ENCODE peak calls at places on chromosomes 1 and 21, in four cellular contexts. One of them, this sample, is unnamed. For H3K4me1, the result is how much of the 10 kb centered on the place peaks cover.

GRCh38 chr1:52556641-52557360 is 3.9 kb upstream of the TUT4 start:
- DNase-seq in GM23338: no peak
- DNase-seq in hepatocyte: no peak
- DNase-seq in GM23248: no peak
- DNase-seq in this sample: no peak

GRCh38 chr1:36300526-36300925 is 5.6 kb upstream of the SH3D21 start:
- DNase-seq in GM23338: no peak
- DNase-seq in hepatocyte: no peak
- DNase-seq in GM23248: peak
- DNase-seq in this sample: peak

GRCh38 chr1:168079761-168080160 is 57.0 kb downstream of the GPR161 start:
- DNase-seq in GM23338: no peak
- DNase-seq in hepatocyte: no peak
- DNase-seq in GM23248: peak
- DNase-seq in this sample: peak

GRCh38 chr1:41379741-41380130 is 18.5 kb downstream of the FOXO6 start:
- DNase-seq in GM23338: no peak
- DNase-seq in hepatocyte: no peak
- DNase-seq in GM23248: no peak
- DNase-seq in this sample: no peak

GRCh38 chr1:154265586-154265985 is 6.8 kb upstream of the HAX1 start:
- DNase-seq in GM23338: no peak
- DNase-seq in hepatocyte: no peak
- DNase-seq in GM23248: no peak
- DNase-seq in this sample: no peak

GRCh38 chr1:43442756-43443155 is 11.0 kb downstream of the HYI start:
- DNase-seq in GM23338: no peak
- DNase-seq in hepatocyte: no peak
- DNase-seq in GM23248: no peak
- DNase-seq in this sample: no peak

GRCh38 chr1:84402501-84402900 is 4.2 kb downstream of the DNASE2B start:
- DNase-seq in GM23338: no peak
- DNase-seq in hepatocyte: no peak
- DNase-seq in GM23248: no peak
- DNase-seq in this sample: no peak

GRCh38 chr1:117586747-117587478 is 18.9 kb upstream of the TENT5C start:
- DNase-seq in GM23338: no peak
- DNase-seq in hepatocyte: no peak
- DNase-seq in GM23248: no peak
- DNase-seq in this sample: no peak

GRCh38 chr1:187433598-187433997 is 604.8 kb downstream of the PLA2G4A start:
- DNase-seq in GM23338: no peak
- DNase-seq in hepatocyte: no peak
- DNase-seq in GM23248: peak
- DNase-seq in this sample: no peak

GRCh38 chr1:199041173-199041914 is 402.5 kb downstream of the PTPRC start:
- DNase-seq in GM23338: no peak
- DNase-seq in hepatocyte: no peak
- DNase-seq in GM23248: no peak
- DNase-seq in this sample: no peak

DNA sequence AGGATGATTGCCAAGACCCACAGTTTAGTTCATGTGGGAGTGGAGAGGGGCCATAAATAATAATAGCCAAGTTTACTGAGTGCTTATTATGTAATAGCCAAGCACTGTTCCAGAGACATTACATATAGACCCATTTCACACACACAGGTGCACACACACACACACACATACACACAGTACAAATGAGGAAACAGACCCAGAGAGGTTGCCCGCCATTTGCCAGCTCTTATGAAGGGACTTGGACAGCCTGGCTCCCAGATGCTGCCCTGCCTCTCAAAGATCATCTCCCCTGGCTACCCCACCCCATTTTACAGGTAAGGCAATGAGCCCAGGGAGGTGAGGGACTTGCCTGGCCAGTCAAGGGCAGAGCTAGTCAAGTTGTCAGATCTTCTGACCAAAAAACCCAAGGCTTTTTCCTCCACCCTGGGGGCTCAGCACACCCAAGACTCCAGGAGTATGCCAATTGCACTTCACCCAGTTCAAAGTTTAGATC is 18.1 kb upstream of the BCAR3 start:
- DNase-seq in GM23338: no peak
- DNase-seq in hepatocyte: no peak
- DNase-seq in GM23248: no peak
- DNase-seq in this sample: no peak
- H3K4me1 ChIP-seq in GM23338: under half
- H3K4me1 ChIP-seq in hepatocyte: under half
- H3K4me1 ChIP-seq in GM23248: under half
- H3K4me1 ChIP-seq in this sample: half or more

GRCh38 chr1:226095286-226095685 is 32.8 kb downstream of the H3-3A start:
- DNase-seq in GM23338: no peak
- DNase-seq in hepatocyte: no peak
- DNase-seq in GM23248: no peak
- DNase-seq in this sample: no peak

GRCh38 chr1:226098870-226099832 is 36.6 kb downstream of the H3-3A start:
- DNase-seq in GM23338: no peak
- DNase-seq in hepatocyte: no peak
- DNase-seq in GM23248: peak
- DNase-seq in this sample: no peak

GRCh38 chr1:226097866-226098625 is 35.5 kb downstream of the H3-3A start:
- DNase-seq in GM23338: no peak
- DNase-seq in hepatocyte: no peak
- DNase-seq in GM23248: peak
- DNase-seq in this sample: peak

GRCh38 chr1:226104671-226105121 is 42.2 kb downstream of the H3-3A start:
- DNase-seq in GM23338: no peak
- DNase-seq in hepatocyte: no peak
- DNase-seq in GM23248: peak
- DNase-seq in this sample: peak

GRCh38 chr1:226100436-226101347 is 38.2 kb downstream of the H3-3A start:
- DNase-seq in GM23338: peak
- DNase-seq in hepatocyte: peak
- DNase-seq in GM23248: peak
- DNase-seq in this sample: peak
- H3K4me3 ChIP-seq in GM23338: peak
- H3K4me3 ChIP-seq in hepatocyte: peak
- H3K4me3 ChIP-seq in GM23248: peak
- H3K4me3 ChIP-seq in this sample: peak

DNA sequence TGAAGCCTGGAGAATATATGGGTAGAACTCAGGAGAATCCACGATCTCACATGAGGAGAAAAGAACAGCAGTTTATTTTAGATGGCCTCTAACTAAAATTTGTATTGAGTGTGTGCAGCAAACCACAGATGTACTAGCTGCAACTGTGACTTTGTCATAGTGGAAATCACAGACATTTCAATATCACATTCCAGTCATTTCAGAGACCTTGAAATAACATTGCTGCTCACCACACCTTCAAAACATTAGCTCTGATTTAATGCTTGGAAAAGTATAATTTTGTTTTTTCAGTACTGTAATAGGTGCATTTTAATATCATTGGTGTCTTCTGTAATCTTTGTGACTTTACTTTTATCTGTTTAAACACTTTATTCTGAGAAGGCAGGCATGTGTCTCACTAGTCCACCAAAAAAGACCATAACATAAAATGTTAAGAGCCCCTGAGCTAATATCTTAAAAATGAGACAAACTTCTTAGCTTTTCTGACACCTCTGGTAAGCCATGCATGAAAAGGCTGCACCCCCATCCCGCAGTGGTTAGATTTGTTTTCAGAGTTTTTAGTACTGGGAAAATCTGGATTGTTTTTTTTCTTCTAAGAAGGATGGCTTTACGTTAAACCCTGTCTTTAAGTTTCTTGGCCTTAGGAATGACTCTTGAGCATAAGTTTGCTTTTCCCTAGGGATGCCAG is 30.1 kb downstream of the KCNJ15 start:
- DNase-seq in GM23338: no peak
- DNase-seq in hepatocyte: no peak
- DNase-seq in GM23248: no peak
- DNase-seq in this sample: no peak
- TF ChIP-seq EZH2phosphoT487 in GM23338: no peak
- TF ChIP-seq EZH2phosphoT487 in hepatocyte: no peak
- TF ChIP-seq EZH2phosphoT487 in GM23248: no peak
- TF ChIP-seq EZH2phosphoT487 in this sample: no peak

DNA sequence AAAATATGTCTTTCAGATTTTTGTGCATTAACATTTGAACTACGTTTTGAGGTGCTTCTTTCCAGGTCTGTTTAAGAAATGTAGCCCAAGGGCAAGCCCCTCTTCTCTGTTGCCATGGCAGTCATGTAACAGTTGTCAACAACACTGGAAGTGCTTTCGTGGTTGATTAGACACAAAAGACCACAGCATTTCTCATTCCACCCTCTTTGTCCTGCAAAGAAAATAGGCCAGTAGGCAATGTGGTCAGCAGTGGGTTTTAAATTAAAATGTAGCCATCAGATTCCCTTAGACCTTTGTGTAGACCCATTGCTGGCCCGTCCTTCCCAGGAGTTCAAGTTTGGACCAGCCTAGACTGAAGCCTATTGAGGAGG is 35.4 kb downstream of the VANGL1 start:
- DNase-seq in GM23338: peak
- DNase-seq in hepatocyte: no peak
- DNase-seq in GM23248: no peak
- DNase-seq in this sample: peak
- H3K4me1 ChIP-seq in GM23338: under half
- H3K4me1 ChIP-seq in hepatocyte: under half
- H3K4me1 ChIP-seq in GM23248: under half
- H3K4me1 ChIP-seq in this sample: under half

GRCh38 chr1:1024421-1025415 is 4.8 kb downstream of the AGRN start:
- DNase-seq in GM23338: peak
- DNase-seq in hepatocyte: peak
- DNase-seq in GM23248: no peak
- DNase-seq in this sample: peak
- H3K4me3 ChIP-seq in GM23338: peak
- H3K4me3 ChIP-seq in hepatocyte: no peak
- H3K4me3 ChIP-seq in GM23248: no peak
- H3K4me3 ChIP-seq in this sample: peak

This sample was measured in PC-3.